ENCODE peak calls at places on chromosomes 11 and 22, in nine cellular contexts. U, K, B, X, E, Z, Y, S and L are unnamed samples.

GRCh38 chr11:11758603-11759196 is 83.1 kb upstream of the USP47 start:
- DNase-seq in U (no peak), K (no peak), B (no peak), X (no peak), E (no peak), Z (no peak), Y (no peak), S (no peak), L (no peak)

GRCh38 chr11:123393312-123393927 is 36.6 kb upstream of the GRAMD1B start:
- DNase-seq in U (no peak), K (no peak), B (no peak), X (no peak), E (no peak), Z (no peak), Y (no peak), S (no peak), L (no peak)

GRCh38 chr22:25169278-25170031 is 30.2 kb upstream of the CRYBB3 start:
- DNase-seq in U (no peak), K (no peak), B (no peak), X (no peak), E (no peak), Z (no peak), Y (no peak), S (no peak), L (no peak)

GRCh38 chr11:28858076-28858475 is 749.9 kb downstream of the METTL15 start:
- DNase-seq in U (peak), K (no peak), B (no peak), X (no peak), E (no peak), Z (no peak), Y (no peak), S (no peak), L (no peak)

GRCh38 chr11:83235825-83236224 is 42.3 kb downstream of the ANKRD42 start:
- DNase-seq in U (peak), K (no peak), B (no peak), X (peak), E (no peak), Z (no peak), Y (no peak), S (no peak), L (peak)

GRCh38 chr11:77183421-77183984 is 55.5 kb downstream of the MYO7A start:
- DNase-seq in U (no peak), K (no peak), B (no peak), X (no peak), E (no peak), Z (no peak), Y (no peak), S (no peak), L (no peak)

GRCh38 chr11:73141031-73141308 is 1.1 kb downstream of the FCHSD2 start:
- DNase-seq in U (no peak), K (peak), B (no peak), X (peak), E (no peak), Z (peak), Y (no peak), S (peak), L (peak)

GRCh38 chr11:118438314-118438931 is 2.1 kb downstream of the KMT2A start:
- DNase-seq in U (peak), K (peak), B (peak), X (peak), E (peak), Z (no peak), Y (peak), S (peak), L (peak)

GRCh38 chr11:15757299-15757698 is 599.0 kb downstream of the SOX6 start:
- DNase-seq in U (no peak), K (no peak), B (peak), X (no peak), E (no peak), Z (no peak), Y (no peak), S (no peak), L (no peak)